ENCODE peak calls at places on chromosomes 3 and 15, in four cellular contexts. N is HCT116, B is A549, J is thyroid gland. Q is an unnamed sample.

GRCh38 chr3:149621218-149622005 is 36.4 kb downstream of the WWTR1 start:
- DNase-seq in J (no peak), B (no peak), N (no peak), Q (peak)

GRCh38 chr15:68205558-68205944 is 419 bp upstream of the CALML4 start:
- DNase-seq in N (no peak), J (no peak), B (no peak), Q (no peak)

GRCh38 chr15:101258238-101259144 is 6.6 kb upstream of the CHSY1 start:
- DNase-seq in B (peak), J (peak), N (peak), Q (peak)

GRCh38 chr15:90400759-90401314 is 12.8 kb downstream of the IQGAP1 start:
- DNase-seq in B (peak), J (peak), N (peak), Q (peak)

GRCh38 chr15:58551764-58552504 is 120.1 kb downstream of the LIPC start:
- DNase-seq in J (peak), B (no peak), N (no peak), Q (peak)

GRCh38 chr3:132749786-132750185 is 27.6 kb upstream of the NPHP3 start:
- DNase-seq in B (no peak), N (no peak), J (no peak), Q (peak)

GRCh38 chr15:67185051-67185450 is 69.4 kb downstream of the AAGAB start:
- DNase-seq in N (no peak), B (no peak), J (no peak), Q (no peak)

GRCh38 chr15:31459011-31459748 is 132.5 kb downstream of the KLF13 start:
- DNase-seq in N (no peak), B (no peak), J (no peak), Q (no peak)

GRCh38 chr3:183953471-183954070 is 64.1 kb downstream of the ABCC5 start:
- DNase-seq in J (peak), N (no peak), B (no peak), Q (no peak)

GRCh38 chr3:9613349-9613748 is 36.0 kb upstream of the MTMR14 start:
- DNase-seq in B (no peak), N (no peak), J (no peak), Q (no peak)

GRCh38 chr3:133931084-133931483 is 35.4 kb upstream of the RAB6B start:
- DNase-seq in J (no peak), B (no peak), N (no peak), Q (no peak)

GRCh38 chr3:55443346-55443745 is 43.8 kb downstream of the WNT5A start:
- DNase-seq in B (no peak), J (no peak), N (no peak), Q (no peak)

GRCh38 chr3:8773941-8774542 is 4.6 kb upstream of the OXTR start:
- DNase-seq in B (no peak), J (no peak), N (no peak), Q (no peak)

GRCh38 chr3:14147617-14148016 is 22.8 kb downstream of the TMEM43 start:
- DNase-seq in B (no peak), J (no peak), N (no peak), Q (no peak)

GRCh38 chr3:138916824-138917223 is 30.1 kb downstream of the FOXL2 start:
- DNase-seq in B (no peak), N (no peak), J (peak), Q (no peak)

GRCh38 chr15:77266708-77267387 is 153.1 kb downstream of the PEAK1 start:
- DNase-seq in N (peak), J (no peak), B (no peak), Q (peak)

GRCh38 chr15:60370105-60370803 is 27.5 kb downstream of the ANXA2 start:
- DNase-seq in N (no peak), B (no peak), J (no peak), Q (peak)

GRCh38 chr3:108437439-108437838 is 73.0 kb downstream of the MYH15 start:
- DNase-seq in B (no peak), J (peak), N (no peak), Q (no peak)

GRCh38 chr15:42939841-42940240 is 19.3 kb upstream of the TTBK2 start:
- DNase-seq in J (no peak), N (no peak), B (no peak), Q (no peak)

GRCh38 chr15:53802672-53803071 is 43.2 kb upstream of the WDR72 start:
- DNase-seq in N (no peak), B (no peak), J (no peak), Q (no peak)

GRCh38 chr15:99176757-99177156 is 71.9 kb downstream of the SYNM start:
- DNase-seq in J (no peak), N (no peak), B (no peak), Q (no peak)

GRCh38 chr15:85542895-85543331 is 162.5 kb downstream of the AKAP13 start:
- DNase-seq in N (no peak), J (no peak), B (no peak), Q (no peak)

GRCh38 chr3:49158108-49158709 is 7.9 kb downstream of the CCDC71 start:
- DNase-seq in N (peak), J (peak), B (no peak), Q (peak)

GRCh38 chr3:49718419-49719213 is 868 bp downstream of the AMIGO3 start:
- DNase-seq in B (no peak), J (peak), N (no peak), Q (no peak)

GRCh38 chr3:145952541-145952940 is 208.4 kb downstream of the PLOD2 start:
- DNase-seq in N (no peak), B (no peak), J (no peak), Q (peak)

GRCh38 chr3:123405936-123406510 is 42.9 kb downstream of the ADCY5 start:
- DNase-seq in N (no peak), B (no peak), J (no peak), Q (no peak)

GRCh38 chr3:48187579-48188265 is 495 bp downstream of the CDC25A start:
- DNase-seq in B (no peak), N (no peak), J (peak), Q (no peak)

GRCh38 chr15:69393831-69394491 is 20.2 kb upstream of the KIF23 start:
- DNase-seq in B (no peak), N (no peak), J (peak), Q (peak)

GRCh38 chr3:157631468-157631867 is 128.3 kb upstream of the VEPH1 start:
- DNase-seq in J (no peak), B (no peak), N (no peak), Q (peak)

GRCh38 chr3:99875573-99875924 is 57.9 kb downstream of the CMSS1 start:
- DNase-seq in N (no peak), J (no peak), B (no peak), Q (peak)

GRCh38 chr3:97823503-97824004 is 1.7 kb downstream of the CRYBG3 start:
- DNase-seq in J (peak), B (no peak), N (no peak), Q (peak)

GRCh38 chr3:97820780-97821179 is 1.0 kb upstream of the CRYBG3 start:
- DNase-seq in J (no peak), B (no peak), N (no peak), Q (no peak)

GRCh38 chr3:97821413-97821809 is 400 bp upstream of the CRYBG3 start:
- DNase-seq in N (no peak), B (peak), J (peak), Q (no peak)

GRCh38 chr3:97823081-97823480 is 1.3 kb downstream of the CRYBG3 start:
- DNase-seq in J (no peak), B (no peak), N (no peak), Q (peak)

GRCh38 chr3:97821810-97822775 is at the start of gene CRYBG3:
- DNase-seq in N (peak), B (peak), J (peak), Q (peak)
- TF ChIP-seq CTCF in N (no peak), B (peak), J (peak), Q (peak)

DNA sequence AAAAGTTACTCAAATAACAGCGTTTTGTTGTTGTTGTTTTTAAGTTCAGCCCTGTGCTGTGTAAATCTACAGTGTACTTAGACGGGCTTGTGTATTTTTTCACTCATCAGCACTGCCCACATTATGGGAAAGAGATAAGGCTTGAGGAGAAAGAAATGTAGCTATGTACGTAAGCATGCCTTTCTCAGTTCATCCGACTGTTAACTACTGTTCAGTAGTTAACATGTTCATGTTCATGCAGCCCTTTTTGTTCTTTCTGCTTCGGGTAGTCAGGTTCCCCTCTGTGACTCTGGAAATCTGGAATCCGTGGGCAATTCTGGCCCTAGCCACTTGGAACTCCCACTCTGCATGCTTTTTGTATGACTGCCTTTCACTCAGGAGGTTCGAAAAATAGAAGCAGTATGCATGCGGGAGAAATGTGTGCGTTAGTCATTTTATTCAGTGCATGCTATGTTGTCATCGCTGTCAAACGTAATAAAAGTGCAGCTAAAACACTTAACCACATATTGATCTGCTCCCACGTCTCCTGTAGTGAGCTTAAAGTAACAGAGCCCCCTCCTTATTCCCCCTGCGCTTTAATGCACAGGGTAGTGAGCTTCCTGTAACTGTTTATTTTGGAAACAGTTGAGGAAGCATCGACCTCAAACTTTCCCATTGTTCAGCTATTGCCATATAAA is 283.1 kb upstream of the NR2F2 start:
- DNase-seq in J (no peak), B (no peak), N (no peak), Q (peak)
- TF ChIP-seq CTCF in J (no peak), B (no peak), N (no peak), Q (peak)

DNA sequence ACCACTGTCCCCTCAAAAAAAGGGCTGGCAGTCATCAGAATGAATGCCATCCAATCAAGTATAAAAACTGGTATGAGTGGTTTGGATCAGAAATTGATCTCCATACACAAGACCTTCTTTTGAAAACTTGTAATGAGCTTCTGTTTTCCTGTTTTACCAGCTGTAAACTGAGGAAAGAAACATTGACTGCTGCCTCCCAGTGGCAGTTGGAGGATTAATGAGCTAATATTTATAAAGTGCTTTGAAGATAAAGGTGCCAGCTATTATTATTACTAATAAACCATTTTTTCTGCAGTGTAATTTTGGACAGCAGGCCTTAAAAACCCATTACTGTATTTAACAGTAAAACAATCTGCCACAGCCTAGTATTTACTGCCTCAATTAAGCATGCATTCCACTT is 11.4 kb downstream of the CHL1 start:
- DNase-seq in B (no peak), J (no peak), N (no peak), Q (peak)
- TF ChIP-seq CTCF in B (no peak), J (no peak), N (no peak), Q (no peak)

DNA sequence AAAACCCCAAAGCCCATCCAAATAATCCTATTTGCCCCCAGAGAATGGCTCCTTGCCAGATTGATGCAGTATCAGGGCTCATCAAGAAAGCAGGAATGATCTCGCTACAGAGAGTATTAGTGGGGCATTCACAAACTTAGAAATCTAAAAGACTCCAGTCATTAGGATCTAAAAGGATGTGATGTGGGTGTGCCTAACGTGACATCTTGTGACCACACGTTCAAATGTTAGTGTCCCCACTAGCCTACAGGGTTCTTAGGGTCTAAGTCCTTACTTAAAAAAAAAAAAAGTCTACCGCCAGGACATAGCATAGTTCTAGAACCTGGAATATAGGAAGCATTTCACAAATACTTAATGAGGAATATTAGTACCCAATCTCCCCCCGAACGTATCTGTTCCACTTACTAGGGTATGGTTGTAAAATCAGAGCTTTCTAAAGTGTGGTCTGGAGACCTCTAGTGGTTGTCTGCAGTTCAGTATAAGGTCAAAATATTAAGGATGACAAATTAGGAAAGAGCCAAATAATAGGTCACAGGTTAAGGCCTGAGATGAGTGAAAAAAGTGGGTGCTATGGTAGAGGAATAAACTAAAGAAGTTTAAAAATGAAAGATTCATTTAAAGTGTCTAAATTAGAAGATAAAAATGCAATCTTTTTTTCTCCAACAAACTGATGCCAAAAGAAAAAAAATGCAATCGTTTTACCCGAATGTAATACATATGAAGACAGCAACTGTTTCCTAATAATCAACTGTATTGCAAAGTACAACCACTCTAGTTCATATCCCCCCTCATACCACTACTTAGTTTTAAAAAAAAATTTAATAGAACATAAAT is 4.2 kb upstream of the CHRM5 start:
- DNase-seq in N (peak), B (peak), J (no peak), Q (peak)
- TF ChIP-seq CTCF in N (peak), B (peak), J (peak), Q (peak)

GRCh38 chr3:192802957-192803899 is 75.9 kb upstream of the FGF12 start:
- DNase-seq in J (no peak), N (peak), B (peak), Q (peak)
- TF ChIP-seq CTCF in J (peak), N (peak), B (peak), Q (peak)

GRCh38 chr3:114527036-114527644 is 233.3 kb downstream of the TIGIT start:
- DNase-seq in N (no peak), J (no peak), B (peak), Q (peak)
- TF ChIP-seq CTCF in N (peak), J (peak), B (peak), Q (peak)